ENCODE peak calls at places on chromosomes 13 and 19, in nine cellular contexts. U is psoas muscle; P is Peyer's patch; Y is mesothelial cell of epicardium; N is activated CD8-positive, alpha-beta T cell treated with anti-CD3 and anti-CD28 coated beads for 36 hours; G is AG10803; K is RWPE1; A is foreskin fibroblast; Z is brain microvascular endothelial cell. M is an unnamed sample.

GRCh38 chr19:11416346-11417052 is 2.6 kb downstream of the RGL3 start:
- DNase-seq in Z (no peak), P (no peak), Y (no peak), N (no peak), G (no peak), K (no peak), U (no peak), A (no peak), M (no peak)

GRCh38 chr19:1087813-1088418 is 7.3 kb downstream of the POLR2E start:
- DNase-seq in N (peak), Y (no peak), K (no peak), A (no peak), P (peak), Z (no peak), U (no peak), G (no peak), M (no peak)

GRCh38 chr19:33465834-33466233 is 55.8 kb downstream of the PEPD start:
- DNase-seq in U (no peak), A (no peak), N (no peak), Z (no peak), K (no peak), Y (no peak), G (no peak), P (no peak), M (no peak)

GRCh38 chr19:17624314-17624991 is 63.7 kb downstream of the UNC13A start:
- DNase-seq in Z (no peak), G (no peak), A (no peak), Y (no peak), K (no peak), N (no peak), P (no peak), U (no peak), M (no peak)

GRCh38 chr13:50592412-50593145 is 250.9 kb downstream of the DLEU7 start:
- DNase-seq in G (peak), N (no peak), P (no peak), Z (no peak), Y (no peak), K (peak), U (no peak), A (peak), M (peak)

GRCh38 chr19:55355213-55355821 is 798 bp upstream of the COX6B2 start:
- DNase-seq in Z (no peak), K (no peak), U (no peak), Y (no peak), G (no peak), A (no peak), P (no peak), N (no peak), M (no peak)

GRCh38 chr19:44476559-44477408 is 23.5 kb downstream of the ZNF180 start:
- DNase-seq in N (peak), G (peak), Z (no peak), P (no peak), U (no peak), A (no peak), Y (no peak), K (no peak), M (peak)

GRCh38 chr13:38657191-38657590 is 29.7 kb upstream of the FREM2 start:
- DNase-seq in A (no peak), K (no peak), G (peak), U (no peak), Z (peak), Y (no peak), N (no peak), P (no peak), M (peak)

GRCh38 chr19:409006-409514 is at the start of gene C2CD4C:
- DNase-seq in G (no peak), Z (no peak), K (no peak), N (peak), P (peak), Y (peak), A (no peak), U (no peak), M (no peak)

GRCh38 chr19:42427313-42427712 is at the start of gene LIPE:
- DNase-seq in U (no peak), G (peak), Y (no peak), A (peak), N (no peak), P (no peak), Z (no peak), K (no peak), M (no peak)

GRCh38 chr13:19864018-19864338 is 529 bp upstream of the ZMYM5 start:
- DNase-seq in G (peak), K (no peak), N (peak), A (peak), Y (no peak), P (peak), Z (peak), U (peak), M (peak)

GRCh38 chr19:1789282-1790020 is 22.6 kb downstream of the ATP8B3 start:
- DNase-seq in A (no peak), Y (no peak), P (no peak), N (no peak), U (no peak), G (no peak), K (no peak), Z (no peak), M (no peak)

GRCh38 chr19:2616741-2617392 is 85.6 kb downstream of the GNG7 start:
- DNase-seq in N (peak), K (no peak), G (no peak), Z (no peak), Y (no peak), P (peak), U (no peak), A (no peak), M (no peak)

GRCh38 chr19:17327654-17328516 is 6.8 kb downstream of the ANO8 start:
- DNase-seq in G (no peak), K (peak), U (no peak), N (peak), Z (no peak), Y (peak), P (peak), A (no peak), M (peak)

GRCh38 chr19:17089238-17089637 is 13.7 kb downstream of the MYO9B start:
- DNase-seq in P (no peak), U (no peak), Z (peak), A (peak), K (no peak), G (peak), N (no peak), Y (no peak), M (peak)

GRCh38 chr13:62919491-62919890 is 1503.8 kb upstream of the PCDH20 start:
- DNase-seq in Y (no peak), Z (no peak), A (no peak), P (peak), N (no peak), G (no peak), U (no peak), K (no peak), M (no peak)

GRCh38 chr13:34410653-34411052 is 531.4 kb upstream of the NBEA start:
- DNase-seq in G (peak), N (no peak), K (no peak), Z (no peak), U (no peak), P (no peak), Y (no peak), A (no peak), M (no peak)

GRCh38 chr13:36251528-36251927 is 37.2 kb upstream of the SOHLH2 start:
- DNase-seq in P (no peak), Z (no peak), U (no peak), Y (no peak), G (no peak), K (peak), N (no peak), A (peak), M (peak)

GRCh38 chr13:30647824-30648521 is 30.3 kb downstream of the USPL1 start:
- DNase-seq in Z (no peak), N (no peak), G (no peak), K (no peak), Y (no peak), P (no peak), U (no peak), A (no peak), M (no peak)

GRCh38 chr19:13104848-13105646 is 2.4 kb upstream of the LYL1 start:
- DNase-seq in Z (no peak), U (no peak), G (no peak), N (peak), Y (no peak), P (peak), A (no peak), K (no peak), M (no peak)

GRCh38 chr19:3982701-3983541 is 2.3 kb downstream of the EEF2 start:
- DNase-seq in G (peak), A (peak), Z (no peak), K (peak), Y (no peak), P (no peak), U (peak), N (no peak), M (peak)

GRCh38 chr19:8610041-8610927 is at the start of gene ADAMTS10:
- DNase-seq in G (peak), N (peak), Z (peak), Y (peak), U (peak), K (no peak), P (peak), A (peak), M (peak)

GRCh38 chr19:1315470-1316166 is 29.9 kb downstream of the EFNA2 start:
- DNase-seq in G (peak), K (peak), P (peak), Z (peak), A (peak), Y (peak), U (peak), N (peak), M (peak)

GRCh38 chr19:6218497-6219146 is 61.2 kb downstream of the MLLT1 start:
- DNase-seq in Y (peak), G (peak), Z (peak), N (peak), K (peak), A (peak), P (peak), U (peak), M (peak)

GRCh38 chr19:16736709-16737108 is 17.1 kb downstream of the NWD1 start:
- DNase-seq in K (no peak), A (no peak), N (no peak), Z (no peak), U (no peak), P (no peak), Y (no peak), G (no peak), M (peak)

GRCh38 chr19:14840206-14840605 is 5.2 kb upstream of the OR7A5 start:
- DNase-seq in A (peak), P (no peak), G (no peak), Y (no peak), U (no peak), N (no peak), K (no peak), Z (no peak), M (peak)

GRCh38 chr19:45576682-45577081 is 7.9 kb downstream of the OPA3 start:
- DNase-seq in N (no peak), A (no peak), P (no peak), Z (no peak), U (no peak), G (no peak), Y (no peak), K (no peak), M (no peak)

GRCh38 chr19:3543150-3544053 is 4.4 kb downstream of the TEKTIP1 start:
- DNase-seq in N (no peak), A (no peak), G (no peak), Y (no peak), P (no peak), K (no peak), Z (no peak), U (peak), M (no peak)

GRCh38 chr13:52868190-52868589 is 19.8 kb upstream of the PCDH8 start:
- DNase-seq in A (no peak), K (no peak), P (no peak), Y (no peak), G (no peak), U (no peak), N (no peak), Z (no peak), M (no peak)

GRCh38 chr13:52862358-52863206 is 14.1 kb upstream of the PCDH8 start:
- DNase-seq in N (peak), Z (no peak), G (no peak), K (peak), A (no peak), P (no peak), U (no peak), Y (peak), M (no peak)
- TF ChIP-seq CTCF in N (peak), Z (peak), G (peak), K (peak), A (peak), P (no peak), U (no peak), Y (peak), M (peak)

GRCh38 chr19:50496189-50497029 is 14.6 kb downstream of the JOSD2 start:
- DNase-seq in K (no peak), Z (no peak), A (no peak), Y (no peak), P (no peak), N (no peak), U (peak), G (no peak), M (no peak)
- TF ChIP-seq CTCF in K (no peak), Z (no peak), A (no peak), Y (no peak), P (no peak), N (no peak), U (no peak), G (no peak), M (no peak)

DNA sequence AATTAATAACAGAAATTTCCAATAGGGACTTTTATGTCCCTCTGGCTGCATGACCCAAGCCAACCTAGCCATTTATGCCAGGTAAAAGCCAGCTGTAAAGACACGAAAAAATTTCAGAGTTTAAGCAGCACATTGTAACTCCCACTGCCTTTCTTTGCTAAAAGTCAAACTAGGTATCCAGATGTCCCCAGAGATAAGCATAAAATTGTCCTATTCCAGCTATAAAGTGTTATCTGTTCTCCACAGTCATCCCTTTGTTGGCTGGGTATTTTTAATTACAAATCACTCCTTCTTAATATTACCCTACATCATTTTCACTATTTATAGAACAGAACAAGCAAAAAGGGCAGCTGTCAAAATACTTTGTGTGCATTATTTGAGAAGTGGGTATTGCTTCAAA is 3.2 kb upstream of the ZNF154 start:
- DNase-seq in A (no peak), P (no peak), Y (no peak), G (no peak), N (no peak), Z (no peak), U (no peak), K (no peak), M (no peak)
- TF ChIP-seq CTCF in A (no peak), P (no peak), Y (no peak), G (no peak), N (no peak), Z (no peak), U (no peak), K (no peak), M (no peak)

GRCh38 chr13:75481176-75482069 is 546 bp downstream of the TBC1D4 start:
- DNase-seq in G (no peak), P (peak), N (peak), A (peak), Z (no peak), K (peak), U (peak), Y (peak), M (no peak)
- TF ChIP-seq CTCF in G (no peak), P (no peak), N (no peak), A (no peak), Z (no peak), K (no peak), U (no peak), Y (no peak), M (no peak)

GRCh38 chr13:80334582-80335260 is 6.2 kb downstream of the SPRY2 start:
- DNase-seq in N (no peak), G (no peak), P (no peak), Z (peak), K (no peak), A (no peak), Y (no peak), U (no peak), M (peak)
- TF ChIP-seq CTCF in N (no peak), G (peak), P (no peak), Z (no peak), K (no peak), A (no peak), Y (no peak), U (no peak), M (no peak)

GRCh38 chr13:76667551-76667950 is 218.7 kb downstream of the KCTD12 start:
- DNase-seq in A (peak), Z (peak), Y (no peak), P (no peak), G (peak), U (no peak), N (peak), K (peak), M (peak)
- TF ChIP-seq CTCF in A (peak), Z (peak), Y (no peak), P (no peak), G (peak), U (peak), N (no peak), K (peak), M (peak)

DNA sequence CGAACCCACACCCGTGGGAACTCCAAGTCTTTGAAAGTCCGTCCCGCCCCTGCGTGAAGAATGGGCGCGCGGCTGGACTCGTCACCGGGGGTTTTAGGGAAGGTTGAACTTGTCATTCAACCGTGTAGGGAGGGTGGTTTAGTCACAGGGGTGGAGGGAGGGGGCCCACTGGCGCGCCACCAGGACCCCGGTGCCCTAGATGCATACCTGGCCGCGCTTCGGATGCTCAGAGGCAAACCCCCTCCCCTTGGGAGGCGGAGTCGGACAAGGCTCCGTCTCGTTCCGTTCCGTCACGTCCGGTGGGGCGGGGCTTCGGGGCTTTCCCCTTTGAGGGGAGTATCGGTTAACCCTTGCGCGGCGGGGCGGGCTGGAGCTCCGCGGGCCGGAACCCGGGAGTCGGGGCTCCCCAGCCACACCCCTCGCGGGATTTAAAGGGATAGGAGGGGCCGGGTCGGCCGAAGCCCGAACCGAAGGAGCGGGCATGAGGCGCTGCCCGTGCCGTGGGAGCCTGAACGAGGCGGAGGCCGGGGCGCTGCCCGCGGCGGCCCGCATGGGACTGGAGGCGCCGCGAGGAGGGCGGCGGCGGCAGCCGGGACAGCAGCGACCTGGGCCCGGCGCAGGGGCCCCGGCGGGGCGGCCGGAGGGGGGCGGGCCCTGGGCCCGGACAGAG is at the start of the genes COQ8B and ITPKC:
- DNase-seq in K (peak), G (peak), Z (peak), A (peak), P (peak), Y (peak), N (peak), U (peak), M (peak)
- TF ChIP-seq CTCF in K (no peak), G (no peak), Z (no peak), A (no peak), P (peak), Y (no peak), N (no peak), U (peak), M (no peak)

GRCh38 chr13:93172109-93172508 is 54.5 kb upstream of the GPC6 start:
- DNase-seq in Z (no peak), A (no peak), P (no peak), G (no peak), Y (no peak), U (no peak), K (no peak), N (no peak), M (no peak)
- TF ChIP-seq CTCF in Z (peak), A (peak), P (no peak), G (peak), Y (peak), U (no peak), K (no peak), N (no peak), M (peak)

GRCh38 chr19:49683814-49684250 is 5.6 kb upstream of the ADM5 start:
- DNase-seq in Y (no peak), P (no peak), A (no peak), N (no peak), Z (no peak), K (no peak), U (no peak), G (no peak), M (no peak)

GRCh38 chr19:49682274-49682673 is 5.2 kb downstream of the PRMT1 start:
- DNase-seq in A (no peak), Z (no peak), G (no peak), Y (no peak), K (no peak), N (no peak), P (no peak), U (no peak), M (no peak)

GRCh38 chr19:49685845-49686332 is 3.5 kb upstream of the ADM5 start:
- DNase-seq in G (no peak), K (no peak), Y (no peak), A (no peak), U (no peak), Z (no peak), N (no peak), P (no peak), M (no peak)

GRCh38 chr19:49684983-49685553 is 4.3 kb upstream of the ADM5 start:
- DNase-seq in P (no peak), A (no peak), Z (no peak), Y (no peak), G (no peak), N (no peak), K (no peak), U (no peak), M (no peak)

GRCh38 chr19:49684251-49684982 is 5.0 kb upstream of the ADM5 start:
- DNase-seq in Z (no peak), Y (no peak), N (peak), G (no peak), K (no peak), U (no peak), A (no peak), P (no peak), M (no peak)
- TF ChIP-seq CTCF in Z (peak), Y (peak), N (peak), G (peak), K (peak), U (peak), A (peak), P (no peak), M (peak)